ENCODE peak calls at places on chromosomes 4 and X, in four cellular contexts. N is SK-N-SH, O is A549, X is GM12878. T is an unnamed sample.

GRCh38 chrX:140821280-140821679 is 111.7 kb downstream of the LINC00632 start:
- DNase-seq in X (no peak), N (no peak), O (no peak), T (no peak)

GRCh38 chr4:169009281-169010124 is 552 bp downstream of the CBR4 start:
- DNase-seq in X (no peak), N (no peak), O (no peak), T (peak)

GRCh38 chrX:103157511-103158316 is 57.2 kb upstream of the BEX4 start:
- DNase-seq in X (no peak), N (peak), O (peak), T (peak)

GRCh38 chr4:73998040-73999011 is at the start of gene CXCL5:
- DNase-seq in X (no peak), N (no peak), O (peak), T (no peak)

GRCh38 chrX:2484721-2485459 is 15.9 kb downstream of the DHRSX start:
- DNase-seq in X (no peak), O (no peak), N (no peak), T (no peak)

GRCh38 chr4:15765910-15766703 is 12.0 kb upstream of the CD38 start:
- DNase-seq in X (no peak), O (no peak), N (no peak), T (no peak)

GRCh38 chr4:92304073-92304472 is 307 bp downstream of the GRID2 start:
- DNase-seq in N (peak), O (no peak), X (no peak), T (no peak)

GRCh38 chrX:17473021-17473420 is 98.0 kb downstream of the NHS start:
- DNase-seq in N (no peak), O (no peak), X (no peak), T (no peak)

GRCh38 chrX:38273453-38273852 is 52.8 kb upstream of the SRPX start:
- DNase-seq in O (no peak), N (no peak), X (peak), T (no peak)

GRCh38 chrX:37712458-37712857 is 26.9 kb downstream of the XK start:
- DNase-seq in X (no peak), N (no peak), O (no peak), T (no peak)

GRCh38 chr4:177907736-177908424 is 465.6 kb upstream of the AGA start:
- DNase-seq in O (no peak), X (no peak), N (no peak), T (no peak)

GRCh38 chr4:83865417-83866150 is 329.7 kb downstream of the GPAT3 start:
- DNase-seq in X (no peak), O (no peak), N (no peak), T (no peak)

GRCh38 chr4:48271048-48271452 is 1.4 kb upstream of the TEC start:
- DNase-seq in X (peak), O (no peak), N (no peak), T (no peak)

GRCh38 chr4:54525602-54526001 is 132.2 kb upstream of the KIT start:
- DNase-seq in O (no peak), X (no peak), N (no peak), T (no peak)

GRCh38 chrX:55057691-55058249 is 17.1 kb upstream of the PAGE2B start:
- DNase-seq in O (peak), X (no peak), N (peak), T (peak)

GRCh38 chr4:18934197-18934596 is 912.6 kb upstream of the LCORL start:
- DNase-seq in X (no peak), N (peak), O (no peak), T (no peak)

GRCh38 chr4:14078311-14078710 is 450.8 kb upstream of the BOD1L1 start:
- DNase-seq in X (no peak), O (no peak), N (no peak), T (no peak)

GRCh38 chrX:36867143-36867542 is 141.0 kb upstream of the FAM47C start:
- DNase-seq in N (peak), O (peak), X (no peak), T (peak)

GRCh38 chr4:54959656-54960055 is 165.7 kb downstream of the KDR start:
- DNase-seq in O (no peak), N (no peak), X (no peak), T (no peak)

GRCh38 chr4:129095811-129096454 is at the start of gene C4orf33:
- DNase-seq in X (peak), O (peak), N (peak), T (peak)

GRCh38 chr4:187732524-187732923 is 263.0 kb upstream of the ZFP42 start:
- DNase-seq in X (no peak), O (no peak), N (no peak), T (no peak)

GRCh38 chr4:118774989-118775388 is 60.9 kb downstream of the SEC24D start:
- DNase-seq in N (no peak), O (no peak), X (no peak), T (no peak)

GRCh38 chrX:75278991-75279390 is 5.1 kb downstream of the UPRT start:
- DNase-seq in O (no peak), X (no peak), N (no peak), T (no peak)

GRCh38 chrX:154487518-154488290 is 1.3 kb upstream of the UBL4A start:
- DNase-seq in X (no peak), N (no peak), O (no peak), T (no peak)

GRCh38 chrX:9943420-9943819 is 23.7 kb upstream of the CLDN34 start:
- DNase-seq in X (peak), O (no peak), N (no peak), T (no peak)

GRCh38 chrX:9947395-9947794 is 19.8 kb upstream of the CLDN34 start:
- DNase-seq in X (no peak), N (no peak), O (no peak), T (no peak)

GRCh38 chrX:9940397-9940796 is 26.8 kb upstream of the CLDN34 start:
- DNase-seq in X (no peak), O (no peak), N (no peak), T (no peak)

GRCh38 chrX:9938516-9938915 is 28.6 kb upstream of the CLDN34 start:
- DNase-seq in X (no peak), O (no peak), N (no peak), T (no peak)

DNA sequence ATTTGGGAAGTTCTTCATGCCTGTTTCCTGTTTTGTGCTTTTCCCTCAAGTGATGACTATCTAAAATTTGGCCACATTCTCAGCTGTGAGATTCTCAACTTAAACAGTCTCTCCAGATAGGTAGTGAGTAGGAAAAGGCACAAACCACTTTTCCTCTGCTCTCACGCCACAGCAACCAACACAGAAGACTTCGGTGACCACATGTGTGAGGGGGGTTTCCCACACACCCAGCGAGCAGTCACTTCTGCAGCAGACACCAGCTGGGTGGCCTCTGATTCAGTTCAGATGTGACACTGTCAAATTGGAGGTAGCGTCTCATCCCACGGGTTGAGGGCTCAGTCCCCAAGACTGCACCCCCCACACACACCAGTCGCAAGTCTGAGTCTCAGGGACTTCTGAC is 25.1 kb upstream of the CLDN34 start:
- DNase-seq in O (no peak), N (no peak), X (peak), T (no peak)
- TF ChIP-seq RFX5 in O (no peak), N (no peak), X (no peak), T (no peak)

DNA sequence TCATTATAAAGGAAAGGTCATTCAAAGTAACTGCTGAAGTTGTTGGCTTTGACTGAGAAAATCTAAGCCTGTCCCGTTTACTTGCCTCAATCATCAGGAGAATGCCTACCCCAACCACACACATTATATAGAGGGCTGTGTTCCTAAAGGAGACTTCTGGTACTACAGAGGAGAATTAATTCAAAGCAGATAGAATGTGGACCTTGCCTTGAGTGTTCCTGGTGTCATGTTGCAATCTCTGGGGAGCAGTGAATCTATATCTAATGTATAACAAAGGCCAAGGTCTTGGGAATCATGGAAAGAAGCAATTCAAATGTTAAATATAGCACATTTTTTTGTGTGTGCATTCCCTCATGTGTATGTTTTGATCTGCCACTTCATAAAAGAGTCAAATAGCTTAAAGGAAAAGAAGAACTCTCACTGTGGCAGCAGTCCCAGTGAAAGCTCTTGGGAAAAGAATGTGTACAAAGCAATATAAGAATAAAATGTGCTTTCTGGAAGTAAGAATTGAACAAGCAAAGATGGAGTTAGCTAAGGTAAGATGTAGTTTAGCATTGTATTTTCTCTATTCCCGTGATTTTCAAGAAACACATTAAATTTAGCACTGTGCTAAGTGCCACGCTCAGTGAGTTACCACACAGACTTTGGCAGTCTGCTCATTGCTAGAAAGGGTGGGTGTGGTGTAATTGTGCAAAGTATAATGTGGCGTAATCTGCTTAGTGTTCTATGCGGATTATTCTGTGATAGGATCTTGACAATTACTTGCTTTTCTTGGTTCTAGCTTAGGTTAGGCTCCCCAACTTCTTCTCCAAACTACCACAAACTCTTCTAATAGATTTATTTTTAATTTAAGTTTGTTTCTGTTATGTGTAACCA is 13.7 kb downstream of the ADH6 start:
- DNase-seq in O (no peak), N (no peak), X (no peak), T (peak)
- TF ChIP-seq RFX5 in O (no peak), N (no peak), X (no peak), T (no peak)

GRCh38 chrX:136625246-136625645 is 22.7 kb upstream of the CD40LG start:
- DNase-seq in X (no peak), O (no peak), N (no peak), T (no peak)

GRCh38 chrX:136629084-136629750 is 18.7 kb upstream of the CD40LG start:
- DNase-seq in O (no peak), N (no peak), X (no peak), T (no peak)

GRCh38 chrX:136626237-136626636 is 21.7 kb upstream of the CD40LG start:
- DNase-seq in X (peak), N (no peak), O (no peak), T (no peak)

GRCh38 chrX:136630881-136631280 is 17.1 kb upstream of the CD40LG start:
- DNase-seq in X (no peak), O (no peak), N (no peak), T (no peak)

DNA sequence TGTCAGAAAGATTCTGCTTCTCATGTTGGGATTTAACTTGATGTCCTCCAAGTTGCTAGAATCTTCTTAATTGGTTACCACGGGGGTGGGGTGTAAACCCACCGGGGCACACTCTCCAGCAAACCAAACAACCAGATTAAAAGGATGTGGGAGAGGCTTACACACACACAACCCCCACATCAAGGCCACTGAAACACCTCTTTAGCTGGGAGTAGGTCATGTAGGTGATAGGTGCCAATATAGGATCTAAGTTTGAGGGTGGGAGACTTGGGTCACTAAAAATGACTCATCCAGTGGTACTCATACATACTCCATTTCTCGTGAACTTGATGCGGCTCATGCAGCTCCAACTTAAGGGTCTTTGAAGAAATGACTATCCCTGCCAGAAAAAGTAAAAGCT is 20.6 kb upstream of the CD40LG start:
- DNase-seq in N (no peak), X (no peak), O (no peak), T (no peak)
- TF ChIP-seq RFX5 in N (no peak), X (no peak), O (no peak), T (no peak)

GRCh38 chr4:17517664-17518063 is 2.7 kb downstream of the CLRN2 start:
- DNase-seq in N (no peak), X (no peak), O (no peak), T (no peak)
- TF ChIP-seq RFX5 in N (no peak), X (no peak), O (no peak), T (no peak)

GRCh38 chrX:153304988-153305736 is 16.4 kb downstream of the PNMA6F start:
- DNase-seq in O (no peak), X (no peak), N (no peak), T (no peak)

GRCh38 chrX:153299855-153300254 is 21.7 kb downstream of the PNMA6F start:
- DNase-seq in N (no peak), O (no peak), X (no peak), T (no peak)

GRCh38 chrX:153303276-153304262 is 18.0 kb downstream of the PNMA6F start:
- DNase-seq in O (no peak), X (no peak), N (no peak), T (no peak)

GRCh38 chrX:153302796-153303195 is 18.8 kb downstream of the PNMA6F start:
- DNase-seq in X (no peak), O (no peak), N (no peak), T (no peak)

GRCh38 chrX:153301746-153302145 is 19.8 kb downstream of the PNMA6F start:
- DNase-seq in N (no peak), O (no peak), X (no peak), T (no peak)
- TF ChIP-seq RFX5 in N (no peak), O (no peak), X (no peak), T (no peak)

DNA sequence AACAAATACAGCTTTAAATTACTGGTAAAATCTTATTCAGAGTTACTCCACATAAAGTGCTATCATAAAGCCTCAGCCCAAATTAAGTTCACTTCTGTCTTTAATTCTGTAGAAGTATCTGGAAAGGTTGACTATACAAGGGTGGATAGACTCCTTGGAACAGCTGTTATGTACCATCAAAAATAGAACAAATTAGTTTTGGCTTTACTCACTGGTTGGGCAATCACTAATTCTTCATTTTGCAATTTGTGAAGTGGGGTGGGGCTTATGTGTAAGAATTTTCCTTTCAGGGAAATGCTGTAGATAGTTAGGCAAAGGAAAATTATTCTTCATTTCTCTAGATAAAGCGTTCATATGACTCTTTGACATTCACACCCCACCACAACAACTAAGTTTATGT is 7.8 kb downstream of the DIAPH2 start:
- DNase-seq in X (no peak), O (no peak), N (no peak), T (no peak)
- TF ChIP-seq RFX5 in X (no peak), O (no peak), N (no peak), T (no peak)

GRCh38 chrX:122555925-122556324 is 628.2 kb upstream of the GRIA3 start:
- DNase-seq in X (no peak), N (no peak), O (no peak), T (no peak)
- TF ChIP-seq RFX5 in X (no peak), N (no peak), O (no peak), T (no peak)

GRCh38 chrX:119617511-119618164 is 11.4 kb upstream of the NKRF start:
- DNase-seq in X (no peak), N (no peak), O (no peak), T (no peak)

GRCh38 chrX:119624417-119624816 is 18.2 kb upstream of the NKRF start:
- DNase-seq in O (no peak), N (no peak), X (no peak), T (no peak)

GRCh38 chrX:119614776-119615175 is 8.6 kb upstream of the NKRF start:
- DNase-seq in N (no peak), X (no peak), O (no peak), T (no peak)

GRCh38 chrX:119622356-119623232 is 16.4 kb upstream of the NKRF start:
- DNase-seq in O (no peak), X (no peak), N (no peak), T (no peak)

GRCh38 chrX:119618439-119618838 is 12.2 kb upstream of the NKRF start:
- DNase-seq in X (no peak), N (no peak), O (no peak), T (no peak)
- TF ChIP-seq RFX5 in X (no peak), N (no peak), O (no peak), T (no peak)

GRCh38 chr4:41752081-41752836 is 3.7 kb upstream of the PHOX2B start:
- DNase-seq in O (no peak), X (no peak), N (peak), T (no peak)
- TF ChIP-seq RFX5 in O (no peak), X (no peak), N (no peak), T (no peak)

GRCh38 chr4:150588341-150588740 is 6.4 kb downstream of the MAB21L2 start:
- DNase-seq in X (no peak), N (no peak), O (no peak), T (no peak)
- TF ChIP-seq RFX5 in X (no peak), N (no peak), O (no peak), T (no peak)